ENCODE peak calls at places on chromosomes 2 and 18, in ten cellular contexts. R is AG04449, E is NCI-H524, D is neuronal stem cell, O is NCI-H748 treated with DMSO at 0.1 percent for 48 hours, F is hepatic stellate cell, M is HCT116, H is neural crest cell, Q is cardiac muscle cell, Z is LHCN-M2. G is an unnamed sample.

GRCh38 chr2:164910091-164910899 is 45.0 kb downstream of the SLC38A11 start:
- DNase-seq in R (no peak), E (peak), D (no peak), O (no peak), F (no peak), M (no peak), H (no peak), Q (peak), Z (peak), G (no peak)

GRCh38 chr2:24429711-24430110 is 61.3 kb upstream of the NCOA1 start:
- DNase-seq in R (no peak), E (no peak), D (no peak), O (no peak), F (no peak), M (no peak), H (no peak), Q (no peak), Z (no peak), G (no peak)

GRCh38 chr2:168216351-168217005 is 30.9 kb downstream of the STK39 start:
- DNase-seq in R (no peak), E (no peak), D (no peak), O (no peak), F (no peak), M (peak), H (no peak), Q (no peak), Z (peak), G (no peak)

GRCh38 chr18:7872569-7872968 is 305.5 kb downstream of the PTPRM start:
- DNase-seq in R (no peak), E (peak), D (no peak), O (peak), F (no peak), M (peak), H (no peak), Q (peak), Z (peak), G (no peak)

GRCh38 chr2:96134421-96134820 is 3.9 kb downstream of the ASTL start:
- DNase-seq in R (no peak), E (no peak), D (no peak), O (no peak), F (no peak), M (no peak), H (no peak), Q (no peak), Z (no peak), G (no peak)

GRCh38 chr2:109435866-109436634 is 177.7 kb downstream of the SEPTIN10 start:
- DNase-seq in R (no peak), E (no peak), D (no peak), O (no peak), F (peak), M (no peak), H (no peak), Q (no peak), Z (peak), G (peak)

GRCh38 chr2:238515411-238515810 is 88.7 kb downstream of the ASB1 start:
- DNase-seq in R (no peak), E (no peak), D (no peak), O (no peak), F (no peak), M (no peak), H (no peak), Q (no peak), Z (no peak), G (no peak)

GRCh38 chr2:85911836-85912692 is 23.3 kb upstream of the ST3GAL5 start:
- DNase-seq in R (no peak), E (peak), D (no peak), O (no peak), F (peak), M (no peak), H (no peak), Q (no peak), Z (peak), G (peak)

GRCh38 chr2:139354518-139354917 is 574.3 kb upstream of the NXPH2 start:
- DNase-seq in R (no peak), E (no peak), D (no peak), O (no peak), F (no peak), M (no peak), H (no peak), Q (no peak), Z (no peak), G (no peak)

GRCh38 chr2:198546091-198546490 is 741.7 kb downstream of the PLCL1 start:
- DNase-seq in R (no peak), E (peak), D (no peak), O (peak), F (no peak), M (no peak), H (no peak), Q (no peak), Z (no peak), G (no peak)

G was measured in posterior vena cava.